ENCODE peak calls at places on chromosomes 16 and 17, in five cellular contexts. C is ovary, H is mesothelial cell of epicardium, L is WTC11, A is fibroblast of the aortic adventitia. P is an unnamed sample.

GRCh38 chr16:56298948-56299602 is 107.8 kb downstream of the GNAO1 start:
- DNase-seq in C (no peak), H (no peak), L (no peak), A (no peak), P (no peak)

GRCh38 chr17:80731255-80731840 is 186.7 kb downstream of the RPTOR start:
- DNase-seq in C (no peak), H (no peak), L (no peak), A (no peak), P (no peak)

GRCh38 chr17:2704031-2704889 is 7.3 kb downstream of the CLUH start:
- DNase-seq in C (no peak), H (no peak), L (peak; percentile 12), A (no peak), P (no peak)

GRCh38 chr16:89598199-89598598 is 15.2 kb upstream of the DPEP1 start:
- DNase-seq in C (no peak), H (no peak), L (no peak), A (peak; percentile 37), P (no peak)

GRCh38 chr16:83653785-83654184 is 154.0 kb upstream of the HSBP1 start:
- DNase-seq in C (no peak), H (no peak), L (no peak), A (peak; percentile 2), P (no peak)

GRCh38 chr17:21119247-21119944 is 7.4 kb upstream of the DHRS7B start:
- DNase-seq in C (peak; percentile 59), H (peak; percentile 27), L (peak; percentile 70), A (peak; percentile 78), P (peak; percentile 37)

GRCh38 chr17:27455914-27456680 is at the start of gene KSR1:
- DNase-seq in C (peak; percentile 83), H (peak; percentile 59), L (peak; percentile 91), A (peak; percentile 63), P (peak; percentile 80)

GRCh38 chr17:67260051-67260987 is 15.3 kb upstream of the HELZ start:
- DNase-seq in C (peak; percentile 42), H (no peak), L (no peak), A (peak; percentile 88), P (no peak)

GRCh38 chr17:76972046-76972641 is 103.9 kb downstream of the MGAT5B start:
- DNase-seq in C (no peak), H (no peak), L (no peak), A (no peak), P (no peak)

GRCh38 chr17:7836596-7837374 is 2.8 kb downstream of the KDM6B start:
- DNase-seq in C (peak; percentile 99), H (no peak), L (peak; percentile 97), A (peak; percentile 96), P (peak; percentile 93)

GRCh38 chr16:72094266-72094610 is 591 bp downstream of the DHX38 start:
- DNase-seq in C (no peak), H (no peak), L (no peak), A (peak; percentile 13), P (no peak)

GRCh38 chr17:73214851-73215250 is 22.0 kb downstream of the COG1 start:
- DNase-seq in C (no peak), H (no peak), L (no peak), A (no peak), P (no peak)

GRCh38 chr17:3723556-3724372 is at the start of gene HASPIN:
- DNase-seq in C (peak; percentile 90), H (peak; percentile 93), L (peak; percentile 91), A (peak; percentile 86), P (peak; percentile 89)
- TF ChIP-seq CTCF in C (peak; percentile 46), H (peak; percentile 49), L (no peak), A (peak; percentile 60), P (peak; percentile 49)

DNA sequence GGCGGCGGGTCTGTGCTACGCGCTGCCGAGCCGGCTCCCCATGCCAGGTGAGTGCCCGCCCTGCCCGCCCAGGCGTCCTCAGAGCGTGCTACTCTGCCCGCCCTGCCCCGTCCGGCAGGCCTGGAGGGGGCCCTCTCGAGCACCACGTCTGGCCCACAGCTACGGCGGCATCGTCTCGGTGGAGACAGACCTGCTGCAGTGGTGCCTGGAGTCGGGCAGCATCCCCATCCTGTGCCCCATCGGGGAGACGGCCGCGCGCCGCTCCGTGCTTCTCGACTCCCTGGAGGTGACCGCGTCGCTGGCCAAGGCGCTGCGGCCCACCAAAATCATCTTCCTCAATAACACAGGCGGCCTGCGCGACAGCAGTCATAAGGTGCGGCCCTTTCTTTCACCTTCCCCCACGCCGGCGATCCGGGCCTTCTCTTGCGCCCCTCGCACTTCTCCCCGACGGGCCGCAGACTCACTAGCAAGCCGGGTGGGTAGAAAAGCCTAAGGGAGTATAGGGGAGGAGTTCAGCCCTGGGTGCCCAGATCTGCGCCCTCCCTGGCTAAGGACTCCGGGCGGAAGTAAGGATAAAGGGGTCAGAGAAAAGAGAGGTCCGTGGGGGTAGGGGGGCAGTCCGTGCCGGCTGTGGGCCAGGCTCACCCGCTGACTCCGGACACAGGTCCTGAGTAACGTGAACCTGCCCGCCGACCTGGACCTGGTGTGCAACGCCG is 1.6 kb downstream of the NAGS start:
- DNase-seq in C (no peak), H (no peak), L (peak; percentile 77), A (no peak), P (no peak)
- TF ChIP-seq CTCF in C (no peak), H (no peak), L (no peak), A (no peak), P (peak; percentile 17)

GRCh38 chr17:43814026-43814425 is 18.9 kb downstream of the MPP3 start:
- DNase-seq in C (no peak), H (no peak), L (peak; percentile 53), A (no peak), P (no peak)
- TF ChIP-seq CTCF in C (no peak), H (no peak), L (no peak), A (no peak), P (peak; percentile 10)

DNA sequence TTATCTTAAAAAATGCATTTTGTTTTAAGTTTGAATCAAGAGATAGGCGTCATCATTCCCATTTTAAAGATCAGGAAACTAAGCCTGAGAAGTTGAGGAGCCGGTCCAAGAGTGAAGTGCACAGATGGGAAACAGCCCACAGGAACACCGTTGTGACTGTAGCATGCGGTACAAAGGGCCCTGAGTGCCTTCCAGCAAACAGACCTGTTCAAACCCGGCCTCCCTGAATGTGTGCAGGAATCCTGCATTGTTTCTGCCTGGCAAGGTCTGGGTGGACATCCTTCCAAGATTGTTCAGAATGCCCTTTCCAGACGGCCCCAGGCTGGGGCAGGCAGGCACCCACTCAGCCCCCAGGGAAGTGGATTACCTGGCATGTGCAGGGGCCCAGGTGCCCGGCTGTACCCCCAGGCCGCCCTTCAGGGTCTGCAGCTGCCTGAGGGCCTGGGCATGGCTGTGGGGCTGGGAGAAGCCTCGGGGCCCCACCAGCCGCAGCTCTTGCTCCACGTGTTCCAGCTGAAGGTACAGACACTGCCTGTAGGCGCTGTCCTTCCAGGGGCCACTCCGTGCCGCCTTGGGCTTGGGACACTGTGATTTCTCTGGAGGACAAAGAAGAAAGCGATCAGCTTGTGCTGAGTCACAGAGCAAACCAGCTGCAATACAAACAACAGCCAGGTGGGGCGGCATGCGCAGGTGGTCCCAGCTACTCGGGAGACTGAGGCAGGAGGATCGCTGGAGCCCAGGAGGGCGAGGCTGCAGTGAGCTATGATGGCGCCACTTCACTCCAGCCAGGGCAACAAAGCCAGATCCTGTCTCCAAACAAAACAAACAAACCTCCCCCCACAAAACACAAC is 45.0 kb upstream of the GCSH start:
- DNase-seq in C (no peak), H (no peak), L (peak; percentile 74), A (no peak), P (no peak)
- TF ChIP-seq CTCF in C (no peak), H (peak; percentile 8), L (peak; percentile 46), A (peak; percentile 18), P (peak; percentile 35)

DNA sequence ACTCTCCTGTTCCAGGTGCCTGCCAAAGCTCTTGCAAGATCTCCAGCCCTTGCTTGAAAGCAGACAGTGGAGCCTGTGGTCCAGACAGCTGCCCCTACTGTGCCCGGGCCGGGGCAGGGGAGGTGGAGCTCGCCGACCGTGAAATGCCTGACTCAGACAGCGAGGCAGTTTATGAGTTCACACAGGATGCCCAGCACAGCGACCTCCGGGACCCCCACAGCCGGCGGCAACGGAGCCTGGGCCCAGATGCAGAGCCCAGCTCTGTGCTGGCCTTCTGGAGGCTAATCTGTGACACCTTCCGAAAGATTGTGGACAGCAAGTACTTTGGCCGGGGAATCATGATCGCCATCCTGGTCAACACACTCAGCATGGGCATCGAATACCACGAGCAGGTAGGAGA is 17.7 kb downstream of the CACNA1G start:
- DNase-seq in C (no peak), H (no peak), L (no peak), A (no peak), P (no peak)
- TF ChIP-seq CTCF in C (no peak), H (no peak), L (no peak), A (no peak), P (no peak)